ENCODE peak calls at places on chromosomes 1 and 21, in six cellular contexts. P is upper lobe of right lung, U is upper lobe of left lung, W is aorta, J is NCI-H2029 treated with DMSO at 0.1 percent for 48 hours, K is astrocyte of the hippocampus. D is an unnamed sample.

GRCh38 chr1:106254748-106255147 is 801.7 kb upstream of the PRMT6 start:
- DNase-seq in W (no peak), U (no peak), K (no peak), J (no peak), P (no peak), D (no peak)

GRCh38 chr1:31843506-31843905 is 27.7 kb upstream of the SPOCD1 start:
- DNase-seq in U (no peak), W (no peak), K (peak; percentile 33), P (no peak), J (no peak), D (no peak)

GRCh38 chr1:98325646-98326441 is 335.7 kb upstream of the SNX7 start:
- DNase-seq in P (no peak), U (peak; percentile 65), W (peak; percentile 91), J (no peak), K (peak; percentile 92), D (peak; percentile 94)

GRCh38 chr1:46488343-46489168 is 1.1 kb upstream of the DMBX1 start:
- DNase-seq in K (no peak), P (no peak), W (no peak), J (no peak), U (no peak), D (no peak)

GRCh38 chr1:156409424-156409823 is 40.4 kb downstream of the RHBG start:
- DNase-seq in J (no peak), W (no peak), P (no peak), K (no peak), U (no peak), D (no peak)

GRCh38 chr1:233197940-233198339 is 97.6 kb downstream of the PCNX2 start:
- DNase-seq in U (no peak), K (no peak), W (no peak), J (peak; percentile 87), P (no peak), D (no peak)

GRCh38 chr1:231326248-231326647 is 11.4 kb downstream of the EXOC8 start:
- DNase-seq in U (no peak), P (no peak), J (no peak), W (no peak), K (no peak), D (no peak)

GRCh38 chr1:112391603-112391940 is 4.4 kb upstream of the CTTNBP2NL start:
- DNase-seq in P (no peak), U (no peak), K (no peak), J (no peak), W (peak; percentile 74), D (no peak)

GRCh38 chr1:92822907-92823306 is 8.9 kb upstream of the RPL5 start:
- DNase-seq in W (no peak), J (no peak), P (no peak), U (no peak), K (peak; percentile 71), D (peak; percentile 35)

GRCh38 chr1:74222701-74223100 is 12.5 kb upstream of the TNNI3K start:
- DNase-seq in J (no peak), W (no peak), U (no peak), P (no peak), K (no peak), D (peak; percentile 12)

GRCh38 chr1:11504599-11504998 is 25.6 kb downstream of the DISP3 start:
- DNase-seq in P (no peak), W (no peak), U (no peak), J (no peak), K (no peak), D (no peak)

GRCh38 chr1:166384948-166385347 is 218.1 kb upstream of the FAM78B start:
- DNase-seq in W (no peak), U (no peak), K (no peak), J (no peak), P (no peak), D (no peak)

GRCh38 chr1:34292472-34292871 is 115.8 kb downstream of the C1orf94 start:
- DNase-seq in J (no peak), W (no peak), K (no peak), P (no peak), U (no peak), D (no peak)

GRCh38 chr1:228267962-228268890 is 60.4 kb downstream of the OBSCN start:
- DNase-seq in P (no peak), K (no peak), U (no peak), J (no peak), W (no peak), D (no peak)

GRCh38 chr1:206631085-206631509 is 4.2 kb upstream of the DYRK3 start:
- DNase-seq in K (peak; percentile 77), P (no peak), J (peak; percentile 37), U (peak; percentile 54), W (no peak), D (peak; percentile 85)

GRCh38 chr21:37159053-37159776 is 86.2 kb downstream of the TTC3 start:
- DNase-seq in K (no peak), U (no peak), P (no peak), J (no peak), W (no peak), D (no peak)

GRCh38 chr1:175204285-175204684 is 11.7 kb upstream of the KIAA0040 start:
- DNase-seq in K (no peak), W (no peak), J (no peak), U (no peak), P (no peak), D (no peak)

GRCh38 chr1:205669341-205670142 is 10.8 kb downstream of the SLC45A3 start:
- DNase-seq in U (no peak), W (no peak), K (no peak), J (no peak), P (no peak), D (no peak)

GRCh38 chr1:76218888-76219588 is 144.5 kb downstream of the ST6GALNAC3 start:
- DNase-seq in W (no peak), J (no peak), K (no peak), P (no peak), U (no peak), D (no peak)

GRCh38 chr1:225474439-225474985 is 46.7 kb upstream of the LBR start:
- DNase-seq in P (peak; percentile 59), J (no peak), U (peak; percentile 14), W (peak; percentile 60), K (no peak), D (no peak)

GRCh38 chr1:172449585-172450523 is 6.0 kb upstream of the PIGC start:
- DNase-seq in K (peak; percentile 76), U (peak; percentile 75), J (no peak), P (peak; percentile 76), W (peak; percentile 75), D (peak; percentile 50)

GRCh38 chr21:31902438-31902837 is 29.6 kb downstream of the HUNK start:
- DNase-seq in K (no peak), U (no peak), W (no peak), P (no peak), J (no peak), D (no peak)